ENCODE peak calls at places on chromosomes 2 and 18, in four cellular contexts. One of them, this sample, is unnamed.

GRCh38 chr2:17800219-17800618 is 16.0 kb upstream of the MSGN1 start:
- DNase-seq in AG09319: no peak
- DNase-seq in Kasumi-1: no peak
- DNase-seq in MM.1S: no peak
- DNase-seq in this sample: peak; percentile 19

GRCh38 chr2:186883666-186884065 is 34.7 kb upstream of the ZSWIM2 start:
- DNase-seq in AG09319: no peak
- DNase-seq in Kasumi-1: no peak
- DNase-seq in MM.1S: no peak
- DNase-seq in this sample: no peak

GRCh38 chr18:39345321-39345720 is 1779.7 kb upstream of the CELF4 start:
- DNase-seq in AG09319: peak; percentile 35
- DNase-seq in Kasumi-1: no peak
- DNase-seq in MM.1S: no peak
- DNase-seq in this sample: no peak

GRCh38 chr18:62450175-62450545 is 72.7 kb upstream of the ZCCHC2 start:
- DNase-seq in AG09319: no peak
- DNase-seq in Kasumi-1: no peak
- DNase-seq in MM.1S: no peak
- DNase-seq in this sample: no peak

GRCh38 chr2:200698217-200698616 is 112.4 kb downstream of the AOX1 start:
- DNase-seq in AG09319: no peak
- DNase-seq in Kasumi-1: peak; percentile 27
- DNase-seq in MM.1S: no peak
- DNase-seq in this sample: no peak

GRCh38 chr18:64444819-64445218 is 295.9 kb upstream of the LINC00305 start:
- DNase-seq in AG09319: no peak
- DNase-seq in Kasumi-1: no peak
- DNase-seq in MM.1S: no peak
- DNase-seq in this sample: no peak

GRCh38 chr2:235535423-235536130 is 41.7 kb downstream of the AGAP1 start:
- DNase-seq in AG09319: no peak
- DNase-seq in Kasumi-1: no peak
- DNase-seq in MM.1S: no peak
- DNase-seq in this sample: no peak

GRCh38 chr2:139031722-139032121 is 251.5 kb upstream of the NXPH2 start:
- DNase-seq in AG09319: no peak
- DNase-seq in Kasumi-1: peak; percentile 39
- DNase-seq in MM.1S: peak; percentile 69
- DNase-seq in this sample: no peak

GRCh38 chr2:100889286-100889685 is 69.3 kb downstream of the NPAS2 start:
- DNase-seq in AG09319: no peak
- DNase-seq in Kasumi-1: no peak
- DNase-seq in MM.1S: no peak
- DNase-seq in this sample: no peak

GRCh38 chr2:30412392-30413321 is 34.4 kb upstream of the LCLAT1 start:
- DNase-seq in AG09319: no peak
- DNase-seq in Kasumi-1: no peak
- DNase-seq in MM.1S: no peak
- DNase-seq in this sample: no peak

GRCh38 chr18:40897884-40898283 is 1057.2 kb upstream of the PIK3C3 start:
- DNase-seq in AG09319: no peak
- DNase-seq in Kasumi-1: no peak
- DNase-seq in MM.1S: no peak
- DNase-seq in this sample: no peak

GRCh38 chr18:7021994-7022840 is 95.4 kb downstream of the LAMA1 start:
- DNase-seq in AG09319: peak; percentile 4
- DNase-seq in Kasumi-1: peak; percentile 36
- DNase-seq in MM.1S: peak; percentile 68
- DNase-seq in this sample: no peak

GRCh38 chr2:11405599-11406491 is 60.1 kb downstream of the E2F6 start:
- DNase-seq in AG09319: no peak
- DNase-seq in Kasumi-1: no peak
- DNase-seq in MM.1S: no peak
- DNase-seq in this sample: no peak

GRCh38 chr18:13566941-13567762 is 159.2 kb downstream of the FAM210A start:
- DNase-seq in AG09319: no peak
- DNase-seq in Kasumi-1: peak; percentile 10
- DNase-seq in MM.1S: peak; percentile 76
- DNase-seq in this sample: peak; percentile 62

GRCh38 chr2:23036683-23037082 is 348.3 kb upstream of the KLHL29 start:
- DNase-seq in AG09319: no peak
- DNase-seq in Kasumi-1: no peak
- DNase-seq in MM.1S: no peak
- DNase-seq in this sample: no peak

GRCh38 chr2:157874997-157875719 is 972 bp downstream of the ACVR1 start:
- DNase-seq in AG09319: peak; percentile 72
- DNase-seq in Kasumi-1: no peak
- DNase-seq in MM.1S: peak; percentile 15
- DNase-seq in this sample: peak; percentile 33

GRCh38 chr2:173614265-173614930 is 259.7 kb downstream of the CDCA7 start:
- DNase-seq in AG09319: no peak
- DNase-seq in Kasumi-1: no peak
- DNase-seq in MM.1S: no peak
- DNase-seq in this sample: no peak

GRCh38 chr2:75403991-75404428 is 156.7 kb downstream of the EVA1A start:
- DNase-seq in AG09319: peak; percentile 25
- DNase-seq in Kasumi-1: peak; percentile 76
- DNase-seq in MM.1S: peak; percentile 54
- DNase-seq in this sample: peak; percentile 37

GRCh38 chr2:79887747-79888374 is 375.0 kb downstream of the CTNNA2 start:
- DNase-seq in AG09319: peak; percentile 24
- DNase-seq in Kasumi-1: peak; percentile 83
- DNase-seq in MM.1S: peak; percentile 63
- DNase-seq in this sample: peak; percentile 72

GRCh38 chr2:38925982-38926381 is 36.3 kb downstream of the ARHGEF33 start:
- DNase-seq in AG09319: no peak
- DNase-seq in Kasumi-1: no peak
- DNase-seq in MM.1S: no peak
- DNase-seq in this sample: no peak

GRCh38 chr2:163610817-163611556 is 124.8 kb downstream of the FIGN start:
- DNase-seq in AG09319: no peak
- DNase-seq in Kasumi-1: no peak
- DNase-seq in MM.1S: no peak
- DNase-seq in this sample: peak; percentile 49